ENCODE peak calls at places on chromosomes 1 and 21, in four cellular contexts. K is psoas muscle, A is keratinocyte, P is astrocyte of the spinal cord. J is an unnamed sample.

GRCh38 chr1:7633521-7634245 is 137.4 kb upstream of the VAMP3 start:
- DNase-seq in K (no peak), A (no peak), P (no peak), J (no peak)

GRCh38 chr1:210200090-210200736 is 32.4 kb upstream of the SERTAD4 start:
- DNase-seq in K (no peak), A (no peak), P (no peak), J (peak)

GRCh38 chr1:31586376-31587327 is 10.3 kb downstream of the TINAGL1 start:
- DNase-seq in K (no peak), A (no peak), P (no peak), J (no peak)

GRCh38 chr1:119251751-119252150 is 111.3 kb upstream of the WARS2 start:
- DNase-seq in K (no peak), A (no peak), P (no peak), J (no peak)

GRCh38 chr1:99737016-99737415 is 29.4 kb downstream of the FRRS1 start:
- DNase-seq in K (no peak), A (no peak), P (peak), J (peak)

GRCh38 chr1:70764747-70765146 is 282.9 kb downstream of the PTGER3 start:
- DNase-seq in K (no peak), A (no peak), P (peak), J (peak)

GRCh38 chr1:18527921-18528320 is 47.2 kb downstream of the KLHDC7A start:
- DNase-seq in K (no peak), A (no peak), P (no peak), J (peak)

GRCh38 chr1:118859999-118860398 is 128.1 kb downstream of the TBX15 start:
- DNase-seq in K (no peak), A (no peak), P (no peak), J (no peak)

GRCh38 chr21:44267655-44268142 is 6.0 kb upstream of the DNMT3L start:
- DNase-seq in K (peak), A (no peak), P (no peak), J (peak)

GRCh38 chr1:10387611-10388386 is 11.1 kb upstream of the PGD start:
- DNase-seq in K (peak), A (no peak), P (peak), J (peak)

GRCh38 chr1:231091853-231092301 is 51.8 kb upstream of the FAM89A start:
- DNase-seq in K (no peak), A (no peak), P (no peak), J (peak)

GRCh38 chr1:60510162-60510561 is 436.6 kb upstream of the C1orf87 start:
- DNase-seq in K (no peak), A (no peak), P (no peak), J (no peak)

GRCh38 chr1:38541223-38541622 is 318.3 kb downstream of the RRAGC start:
- DNase-seq in K (no peak), A (no peak), P (no peak), J (no peak)

GRCh38 chr1:214518387-214518786 is 33.0 kb downstream of the PTPN14 start:
- DNase-seq in K (no peak), A (no peak), P (peak), J (no peak)

GRCh38 chr1:70264875-70265274 is 43.7 kb downstream of the SRSF11 start:
- DNase-seq in K (no peak), A (no peak), P (no peak), J (no peak)

GRCh38 chr1:24157921-24158481 is 15.1 kb upstream of the IL22RA1 start:
- DNase-seq in K (no peak), A (no peak), P (no peak), J (peak)

DNA sequence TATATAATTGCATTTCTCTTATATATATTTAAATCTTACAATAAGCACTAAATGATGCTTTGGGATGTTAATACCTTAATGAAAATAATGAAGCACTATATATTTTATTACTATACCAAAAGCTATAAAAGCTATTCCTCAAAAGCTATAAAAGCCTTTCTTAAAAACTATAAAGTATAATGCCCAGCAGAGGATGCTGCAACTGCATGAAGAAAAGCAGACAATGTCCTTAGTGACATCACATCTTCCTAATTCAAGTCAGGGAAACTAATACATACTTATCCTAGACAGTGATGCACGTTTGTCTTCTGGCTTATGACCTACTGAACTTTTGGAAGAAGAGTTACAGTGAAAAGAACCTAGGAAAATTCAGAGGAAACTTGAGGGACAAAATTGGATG is 13.6 kb upstream of the C1orf185 start:
- DNase-seq in K (no peak), A (no peak), P (no peak), J (peak)
- TF ChIP-seq CTCF in K (no peak), A (peak), P (peak), J (peak)

DNA sequence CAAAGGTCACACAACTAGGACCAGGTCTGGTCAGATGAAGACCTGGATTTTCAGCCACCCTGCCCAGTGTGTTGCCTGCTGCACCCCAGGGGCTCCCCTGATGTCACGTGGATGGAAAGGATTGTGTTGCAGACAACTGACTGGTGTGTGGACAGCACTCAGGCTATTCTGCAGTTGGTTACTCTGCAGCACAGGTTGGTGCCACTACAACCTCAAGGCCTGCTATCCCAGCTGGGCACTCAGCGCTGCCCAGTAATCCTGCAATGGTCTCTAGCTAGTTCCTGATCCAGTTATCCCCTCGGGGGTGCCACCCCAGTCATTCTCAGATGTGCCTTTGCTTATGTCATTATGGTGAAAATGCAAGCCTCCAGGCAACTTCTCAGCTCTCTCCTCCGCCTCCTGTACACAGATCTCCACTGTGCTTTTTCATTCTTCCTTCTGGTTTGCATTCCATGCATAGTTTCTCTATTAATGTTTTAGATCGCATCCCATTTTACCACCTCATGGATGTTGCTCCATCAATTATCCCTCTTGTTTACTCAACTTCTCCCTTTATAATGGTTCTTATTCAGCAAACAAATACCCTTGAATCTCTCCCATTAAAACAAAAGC is 503.2 kb upstream of the CAMK1G start:
- DNase-seq in K (no peak), A (peak), P (peak), J (peak)
- TF ChIP-seq CTCF in K (no peak), A (no peak), P (no peak), J (no peak)

DNA sequence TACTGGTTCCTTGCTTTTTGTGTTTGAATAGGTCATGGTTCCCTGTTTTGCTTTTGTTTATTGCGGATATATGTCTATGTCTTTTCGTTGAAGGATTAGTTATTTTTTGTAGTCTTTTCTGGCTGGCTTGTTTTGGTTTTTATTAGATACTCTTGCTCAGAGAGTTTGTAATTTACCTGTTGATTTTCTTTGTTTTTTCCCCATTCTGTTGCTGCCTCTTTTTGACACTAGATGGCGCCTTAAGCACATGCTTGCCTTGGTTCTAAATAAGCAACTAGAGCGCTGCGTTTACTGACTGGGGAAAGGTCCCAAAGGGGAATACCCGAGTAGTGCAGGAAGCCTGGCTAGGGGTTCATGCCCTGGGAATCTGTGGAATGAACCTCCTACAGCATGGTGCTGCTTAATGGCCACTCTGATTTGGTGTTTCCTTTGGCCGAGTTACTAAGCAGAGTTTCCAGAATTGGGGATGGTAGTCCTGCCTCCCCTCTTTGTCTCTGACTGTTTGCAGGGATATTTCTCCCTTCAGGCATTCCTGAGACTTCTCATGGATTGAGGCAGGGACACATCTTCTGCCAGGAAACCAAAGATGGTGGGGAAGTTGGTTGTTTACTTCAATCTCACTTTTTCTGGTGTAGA is 143.2 kb downstream of the PTPRU start:
- DNase-seq in K (no peak), A (no peak), P (peak), J (peak)
- TF ChIP-seq CTCF in K (peak), A (peak), P (peak), J (peak)

GRCh38 chr1:56409112-56409691 is 170.2 kb downstream of the PLPP3 start:
- DNase-seq in K (peak), A (no peak), P (no peak), J (peak)
- TF ChIP-seq CTCF in K (peak), A (peak), P (peak), J (peak)

GRCh38 chr1:9196129-9197040 is 38.2 kb upstream of the H6PD start:
- DNase-seq in K (peak), A (no peak), P (peak), J (peak)
- TF ChIP-seq CTCF in K (peak), A (peak), P (peak), J (peak)

DNA sequence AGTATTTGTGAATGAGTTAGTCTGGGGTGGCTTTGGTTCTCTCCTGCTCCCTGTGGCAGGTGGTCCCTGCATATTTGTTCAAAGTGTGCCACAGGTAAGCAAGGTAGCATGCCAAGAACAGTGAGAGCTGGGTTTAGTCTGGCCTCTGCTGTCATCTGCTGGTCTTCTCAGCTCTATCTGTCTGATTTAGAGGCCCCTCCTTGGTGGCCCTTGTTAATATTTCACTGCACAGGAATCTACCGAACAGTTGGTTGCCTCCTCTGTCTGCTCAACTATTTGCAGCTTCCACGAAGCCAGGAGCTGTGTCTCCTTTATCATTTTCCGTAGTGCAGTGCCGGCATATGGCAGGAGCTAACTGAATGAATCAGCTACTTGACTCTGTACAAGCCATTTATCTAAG is 9.7 kb downstream of the DNM3 start:
- DNase-seq in K (no peak), A (no peak), P (no peak), J (no peak)
- TF ChIP-seq CTCF in K (no peak), A (no peak), P (no peak), J (no peak)

DNA sequence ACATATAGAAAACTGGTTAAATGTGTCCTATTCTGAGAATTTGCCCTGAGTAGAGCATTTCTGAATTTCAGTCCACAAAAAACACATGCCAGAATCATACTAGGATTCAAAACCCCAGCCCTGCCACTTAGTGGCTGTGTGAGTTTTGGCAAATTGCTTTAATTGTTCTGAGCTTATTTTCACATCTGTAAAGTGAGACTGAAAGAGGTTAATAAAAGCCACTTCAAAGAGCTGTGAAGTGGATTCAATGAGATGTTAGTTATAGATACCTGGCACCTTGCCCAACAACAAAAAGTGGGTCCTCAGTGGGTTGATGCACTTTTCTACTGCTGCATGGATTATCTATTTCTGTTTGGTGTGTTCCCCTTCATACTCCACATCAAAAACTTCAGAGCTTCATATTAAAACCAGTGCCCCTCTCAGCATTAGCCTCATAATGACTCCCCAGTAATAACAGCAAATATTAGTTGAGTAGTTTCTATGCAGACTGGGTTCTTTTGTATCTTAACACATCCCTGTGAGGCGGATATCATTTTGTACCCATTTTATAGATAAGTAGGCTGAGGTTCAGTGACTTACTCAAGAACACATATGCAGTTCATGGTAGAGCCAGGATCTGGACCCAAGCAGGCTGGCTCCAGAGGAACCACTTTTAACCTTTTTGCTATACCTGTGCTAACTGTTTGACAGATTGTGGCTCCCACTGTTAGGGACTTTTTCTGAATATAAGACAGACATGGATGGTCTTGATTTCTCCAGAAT is 14.2 kb upstream of the ADORA3 start:
- DNase-seq in K (no peak), A (no peak), P (no peak), J (no peak)
- TF ChIP-seq CTCF in K (no peak), A (no peak), P (no peak), J (no peak)

GRCh38 chr1:181909010-181909409 is 152.5 kb downstream of the ZNF648 start:
- DNase-seq in K (no peak), A (no peak), P (no peak), J (no peak)

GRCh38 chr1:181905944-181906597 is 155.4 kb downstream of the ZNF648 start:
- DNase-seq in K (no peak), A (no peak), P (no peak), J (no peak)

GRCh38 chr1:181911715-181912114 is 149.8 kb downstream of the ZNF648 start:
- DNase-seq in K (no peak), A (no peak), P (no peak), J (peak)

GRCh38 chr1:181906631-181907030 is 154.9 kb downstream of the ZNF648 start:
- DNase-seq in K (no peak), A (no peak), P (no peak), J (no peak)

GRCh38 chr1:181910905-181911304 is 150.6 kb downstream of the ZNF648 start:
- DNase-seq in K (no peak), A (no peak), P (no peak), J (peak)
- TF ChIP-seq CTCF in K (no peak), A (peak), P (no peak), J (no peak)